ENCODE peak calls at places on chromosomes 11 and 22, in seven cellular contexts. W is GM23248; V is mammary epithelial cell; M is sigmoid colon; J is CD8-positive, alpha-beta memory T cell; T is neural progenitor cell; U is SJSA1. Y is an unnamed sample. For H3K4me1 and H3K9me3, the result is how much of the 10 kb centered on the place peaks cover.

GRCh38 chr11:86101941-86102407 is 33.1 kb upstream of the PICALM start:
- DNase-seq in W (peak), V (peak), M (no peak), J (no peak), T (no peak), U (peak), Y (no peak)

GRCh38 chr11:20005747-20006146 is 154.5 kb downstream of the DBX1 start:
- DNase-seq in W (no peak), V (peak), M (no peak), J (no peak), T (no peak), U (no peak), Y (no peak)

GRCh38 chr11:23370580-23371275 is 510.5 kb upstream of the CCDC179 start:
- DNase-seq in W (peak), V (peak), M (no peak), J (no peak), T (peak), U (no peak), Y (no peak)

GRCh38 chr11:121909571-121909970 is 206.4 kb downstream of the BLID start:
- DNase-seq in W (peak), V (no peak), M (no peak), J (no peak), T (no peak), U (no peak), Y (no peak)

GRCh38 chr11:87753143-87753542 is 422.1 kb downstream of the RAB38 start:
- DNase-seq in W (no peak), V (no peak), M (no peak), J (no peak), T (no peak), U (no peak), Y (no peak)

GRCh38 chr11:120279490-120279889 is 39.5 kb downstream of the POU2F3 start:
- DNase-seq in W (no peak), V (no peak), M (no peak), J (no peak), T (no peak), U (no peak), Y (no peak)

GRCh38 chr11:16070573-16070972 is 285.8 kb downstream of the SOX6 start:
- DNase-seq in W (no peak), V (no peak), M (no peak), J (no peak), T (peak), U (no peak), Y (no peak)

GRCh38 chr22:25368271-25368670 is 148.8 kb downstream of the CRYBB2 start:
- DNase-seq in W (peak), V (no peak), M (no peak), J (no peak), T (no peak), U (peak), Y (peak)

GRCh38 chr11:100484948-100485347 is 202.1 kb upstream of the ARHGAP42 start:
- DNase-seq in W (no peak), V (peak), M (no peak), J (no peak), T (no peak), U (no peak), Y (no peak)

GRCh38 chr11:64876835-64877341 is 1.5 kb downstream of the EHD1 start:
- DNase-seq in W (peak), V (peak), M (no peak), J (no peak), T (peak), U (peak), Y (no peak)

GRCh38 chr22:38347944-38348750 is 30.9 kb upstream of the CSNK1E start:
- DNase-seq in W (peak), V (peak), M (peak), J (no peak), T (no peak), U (no peak), Y (peak)

GRCh38 chr11:69636512-69636866 is 4.5 kb upstream of the CCND1 start:
- DNase-seq in W (peak), V (no peak), M (peak), J (no peak), T (peak), U (peak), Y (peak)

GRCh38 chr11:104476898-104477297 is 313.0 kb upstream of the PDGFD start:
- DNase-seq in W (no peak), V (no peak), M (no peak), J (no peak), T (no peak), U (no peak), Y (no peak)

GRCh38 chr11:132300283-132300682 is 929.9 kb downstream of the NTM start:
- DNase-seq in W (peak), V (no peak), M (no peak), J (no peak), T (peak), U (no peak), Y (no peak)

GRCh38 chr11:32006799-32007388 is 84.0 kb upstream of the RCN1 start:
- DNase-seq in W (peak), V (peak), M (no peak), J (no peak), T (peak), U (peak), Y (no peak)

GRCh38 chr22:50084085-50084484 is 1.1 kb downstream of the MLC1 start:
- DNase-seq in W (no peak), V (no peak), M (no peak), J (no peak), T (no peak), U (no peak), Y (peak)

GRCh38 chr11:295351-296205 is 3.7 kb downstream of the IFITM5 start:
- DNase-seq in W (no peak), V (no peak), M (peak), J (no peak), T (no peak), U (no peak), Y (peak)

GRCh38 chr11:14237333-14237988 is 121.5 kb downstream of the RRAS2 start:
- DNase-seq in W (no peak), V (no peak), M (no peak), J (no peak), T (no peak), U (no peak), Y (no peak)

GRCh38 chr11:119409731-119410130 is 13.2 kb downstream of the THY1 start:
- DNase-seq in W (no peak), V (no peak), M (no peak), J (no peak), T (no peak), U (no peak), Y (no peak)

GRCh38 chr11:71352748-71353147 is 95.4 kb downstream of the DHCR7 start:
- DNase-seq in W (no peak), V (no peak), M (no peak), J (no peak), T (no peak), U (no peak), Y (no peak)

GRCh38 chr22:31005535-31005934 is 36.5 kb downstream of the TUG1 start:
- DNase-seq in W (no peak), V (no peak), M (no peak), J (no peak), T (no peak), U (no peak), Y (no peak)

GRCh38 chr11:43021466-43021865 is 290.3 kb upstream of the API5 start:
- DNase-seq in W (no peak), V (no peak), M (no peak), J (no peak), T (peak), U (no peak), Y (no peak)

GRCh38 chr22:41777749-41778395 is 22.6 kb upstream of the CCDC134 start:
- DNase-seq in W (peak), V (peak), M (no peak), J (no peak), T (no peak), U (no peak), Y (no peak)

GRCh38 chr11:70145025-70145529 is 58.0 kb upstream of the FADD start:
- DNase-seq in W (no peak), V (no peak), M (no peak), J (no peak), T (no peak), U (no peak), Y (peak)

GRCh38 chr11:60767388-60767811 is 10.7 kb downstream of the MS4A15 start:
- DNase-seq in W (peak), V (no peak), M (no peak), J (no peak), T (peak), U (no peak), Y (peak)

GRCh38 chr11:72626637-72626936 is 47.6 kb downstream of the PDE2A start:
- DNase-seq in W (no peak), V (no peak), M (no peak), J (no peak), T (no peak), U (no peak), Y (no peak)

GRCh38 chr11:68313574-68314202 is 1.3 kb downstream of the LRP5 start:
- DNase-seq in W (peak), V (peak), M (no peak), J (no peak), T (peak), U (peak), Y (peak)

GRCh38 chr11:118401880-118402590 is 629 bp downstream of the ATP5MG start:
- DNase-seq in W (peak), V (peak), M (no peak), J (no peak), T (peak), U (peak), Y (no peak)

GRCh38 chr22:21726650-21727049 is 8.9 kb downstream of the YPEL1 start:
- DNase-seq in W (no peak), V (no peak), M (no peak), J (peak), T (peak), U (no peak), Y (no peak)

GRCh38 chr11:46238967-46239800 is 38.3 kb upstream of the CREB3L1 start:
- DNase-seq in W (peak), V (peak), M (peak), J (peak), T (peak), U (peak), Y (peak)

DNA sequence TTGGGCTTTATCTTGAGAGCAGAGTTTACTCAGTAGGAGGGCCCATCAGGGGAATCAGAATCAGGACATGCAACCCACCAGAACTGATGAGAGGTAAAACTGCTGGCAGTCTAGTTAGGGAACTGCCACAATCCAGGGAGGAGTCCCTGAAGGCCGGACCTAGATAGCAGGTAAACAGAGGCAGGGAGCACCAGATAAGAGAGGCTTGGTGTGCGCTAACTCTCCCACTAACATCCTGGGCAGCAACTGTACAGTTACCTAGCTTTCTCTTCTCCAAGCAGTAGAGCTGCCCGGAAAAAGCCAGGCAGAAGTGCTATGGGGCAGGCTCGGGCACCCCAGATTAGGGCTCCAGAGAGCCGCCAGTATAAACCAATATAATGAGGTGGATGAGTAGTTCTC is 865 bp upstream of the AMOTL1 start:
- DNase-seq in W (no peak), V (no peak), M (no peak), J (no peak), T (no peak), U (no peak), Y (no peak)
- H3K4me1 ChIP-seq in W (under half), V (under half), M (under half), J (under half), T (under half), U (under half), Y (under half)

GRCh38 chr11:30513087-30513486 is 73.1 kb downstream of the MPPED2 start:
- DNase-seq in W (no peak), V (no peak), M (no peak), J (no peak), T (no peak), U (no peak), Y (peak)

GRCh38 chr11:30508594-30508993 is 77.6 kb downstream of the MPPED2 start:
- DNase-seq in W (no peak), V (no peak), M (no peak), J (no peak), T (no peak), U (no peak), Y (no peak)

GRCh38 chr11:30505603-30506002 is 80.5 kb downstream of the MPPED2 start:
- DNase-seq in W (no peak), V (no peak), M (no peak), J (no peak), T (no peak), U (no peak), Y (no peak)

GRCh38 chr11:30511408-30511807 is 74.7 kb downstream of the MPPED2 start:
- DNase-seq in W (no peak), V (no peak), M (no peak), J (no peak), T (no peak), U (no peak), Y (no peak)

GRCh38 chr11:30510750-30511149 is 75.4 kb downstream of the MPPED2 start:
- DNase-seq in W (no peak), V (no peak), M (no peak), J (no peak), T (no peak), U (no peak), Y (no peak)
- H3K4me3 ChIP-seq in W (no peak), V (no peak), M (no peak), J (no peak), T (no peak), U (no peak), Y (no peak)

GRCh38 chr22:48858856-48859255 is 968.8 kb downstream of the BRD1 start:
- DNase-seq in W (no peak), V (no peak), M (no peak), J (no peak), T (no peak), U (no peak), Y (no peak)
- H3K9me3 ChIP-seq in W (under half), V (under half), M (under half), J (under half), T (under half), U (under half), Y (under half)

GRCh38 chr11:2384723-2385041 is 7.6 kb downstream of the CD81 start:
- DNase-seq in W (no peak), V (no peak), M (no peak), J (no peak), T (no peak), U (no peak), Y (no peak)
- H3K4me1 ChIP-seq in W (under half), V (half or more), M (under half), J (half or more), T (under half), U (under half), Y (under half)